ENCODE peak calls at places on chromosomes 7 and 10, in ten cellular contexts. Q is CD4-positive, alpha-beta memory T cell; T is fibroblast of lung; U is transverse colon; R is epithelial cell of esophagus; K is colonic mucosa; A is heart right ventricle; Y is fibroblast of mammary gland; D is H7; G is HCT116. X is an unnamed sample.

GRCh38 chr10:76126607-76127190 is 695.3 kb downstream of the LRMDA start:
- DNase-seq in U (no peak), Q (no peak), Y (no peak), T (peak), K (no peak), R (no peak), A (no peak), G (no peak), D (no peak), X (no peak)

GRCh38 chr7:76294344-76295024 is 8.0 kb upstream of the HSPB1 start:
- DNase-seq in D (peak), A (peak), Y (peak), G (peak), T (peak), R (peak), U (peak), K (peak), Q (no peak), X (peak)

GRCh38 chr7:141519623-141520022 is 31.6 kb upstream of the AGK start:
- DNase-seq in Q (no peak), Y (no peak), K (no peak), T (no peak), U (no peak), R (no peak), A (no peak), D (no peak), G (no peak), X (no peak)

GRCh38 chr10:114593816-114594468 is 64.1 kb downstream of the ABLIM1 start:
- DNase-seq in R (no peak), U (no peak), Q (no peak), Y (no peak), G (no peak), A (no peak), T (no peak), K (no peak), D (no peak), X (no peak)

GRCh38 chr10:17980796-17981195 is 29.1 kb downstream of the SLC39A12 start:
- DNase-seq in G (no peak), Y (peak), R (no peak), T (peak), Q (no peak), A (no peak), K (no peak), D (no peak), U (no peak), X (no peak)

GRCh38 chr10:113386005-113386404 is 166.8 kb upstream of the HABP2 start:
- DNase-seq in G (peak), K (no peak), D (no peak), R (peak), A (no peak), U (no peak), T (peak), Q (no peak), Y (peak), X (peak)

GRCh38 chr10:88278912-88279311 is 304.2 kb downstream of the RNLS start:
- DNase-seq in U (no peak), Y (no peak), D (no peak), Q (no peak), G (no peak), T (peak), A (no peak), R (no peak), K (no peak), X (no peak)

GRCh38 chr7:620885-621284 is 101.2 kb upstream of the PDGFA start:
- DNase-seq in K (no peak), U (no peak), R (no peak), G (no peak), Q (no peak), A (no peak), Y (no peak), D (no peak), T (no peak), X (no peak)

GRCh38 chr10:104034401-104035053 is 51.2 kb downstream of the COL17A1 start:
- DNase-seq in R (no peak), U (no peak), A (no peak), Y (no peak), G (no peak), T (no peak), D (peak), Q (no peak), K (no peak), X (peak)

GRCh38 chr7:106869954-106870353 is 4.9 kb downstream of the PIK3CG start:
- DNase-seq in D (no peak), A (no peak), Q (no peak), T (no peak), K (no peak), R (no peak), Y (no peak), U (no peak), G (no peak), X (no peak)

GRCh38 chr7:106870983-106871410 is 5.9 kb downstream of the PIK3CG start:
- DNase-seq in A (no peak), R (no peak), D (no peak), T (peak), U (no peak), K (no peak), G (no peak), Q (no peak), Y (peak), X (no peak)

GRCh38 chr7:106872763-106873162 is 7.7 kb downstream of the PIK3CG start:
- DNase-seq in Q (no peak), Y (no peak), G (no peak), A (no peak), R (no peak), D (no peak), K (no peak), T (no peak), U (no peak), X (no peak)

GRCh38 chr7:106870528-106870927 is 5.4 kb downstream of the PIK3CG start:
- DNase-seq in R (no peak), Y (no peak), D (no peak), T (no peak), A (no peak), G (no peak), Q (no peak), U (no peak), K (no peak), X (no peak)

DNA sequence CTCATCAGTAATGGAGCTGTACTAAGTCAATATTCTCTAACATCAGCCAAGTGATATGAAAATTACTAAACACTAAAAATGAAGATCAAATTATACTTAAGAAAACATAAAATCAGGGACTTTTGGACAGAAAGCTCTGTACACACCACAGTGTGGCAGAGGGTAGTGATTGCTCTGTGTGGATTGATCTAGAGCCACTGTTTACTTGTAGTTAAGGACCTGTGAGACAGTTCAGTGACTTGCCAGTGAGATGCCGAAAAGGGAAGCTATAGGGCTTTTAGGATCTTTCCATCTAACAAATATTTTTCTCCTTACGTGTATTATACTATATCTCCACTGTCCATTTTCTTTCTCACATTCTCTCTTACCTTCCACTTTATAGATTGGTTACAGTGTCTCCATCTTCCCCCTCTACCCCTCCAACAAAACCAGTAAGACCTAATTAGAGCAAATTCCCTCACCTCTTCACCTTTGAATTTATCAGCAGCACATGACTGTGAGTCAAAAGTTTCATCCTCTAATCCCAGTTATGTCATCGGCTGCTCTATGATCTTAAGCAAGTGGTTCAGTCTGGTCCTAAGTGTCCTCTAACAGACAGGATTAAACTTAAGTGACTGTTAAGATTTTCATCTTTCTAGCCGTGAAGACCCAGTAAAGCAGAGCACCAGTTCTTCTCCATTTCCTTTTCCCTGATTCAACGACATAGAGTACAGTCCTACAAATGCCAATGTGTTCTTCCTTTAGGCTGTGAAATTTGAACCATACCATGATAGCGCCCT is 6.9 kb downstream of the PIK3CG start:
- DNase-seq in K (no peak), U (no peak), G (no peak), T (no peak), Q (no peak), A (no peak), D (no peak), Y (no peak), R (peak), X (no peak)
- H3K4me3 ChIP-seq in K (no peak), U (no peak), G (no peak), T (no peak), Q (no peak), A (no peak), D (no peak), Y (no peak), R (no peak), X (no peak)

GRCh38 chr10:97974526-97975525 is 55.6 kb downstream of the CRTAC1 start:
- DNase-seq in K (no peak), G (no peak), U (no peak), R (no peak), D (peak), T (no peak), A (no peak), Y (no peak), Q (no peak), X (peak)
- H3K4me3 ChIP-seq in K (no peak), G (no peak), U (no peak), R (no peak), D (peak), T (no peak), A (no peak), Y (no peak), Q (no peak), X (no peak)

GRCh38 chr7:27167170-27167505 is 1.8 kb upstream of the HOXA9 start:
- DNase-seq in A (no peak), Q (no peak), D (no peak), K (no peak), R (no peak), T (no peak), Y (peak), U (no peak), G (no peak), X (no peak)

GRCh38 chr7:27166475-27167169 is 1.3 kb upstream of the HOXA9 start:
- DNase-seq in Q (no peak), K (no peak), A (no peak), R (no peak), Y (peak), U (no peak), T (no peak), G (no peak), D (no peak), X (no peak)

GRCh38 chr7:27168265-27168947 is 3.1 kb upstream of the HOXA9 start:
- DNase-seq in Y (peak), A (no peak), D (no peak), K (peak), U (no peak), Q (no peak), G (no peak), R (no peak), T (no peak), X (no peak)

GRCh38 chr7:27169658-27170493 is 4.2 kb downstream of the HOXA10 start:
- DNase-seq in Y (peak), K (no peak), A (no peak), U (peak), R (no peak), D (peak), Q (no peak), T (no peak), G (no peak), X (no peak)

DNA sequence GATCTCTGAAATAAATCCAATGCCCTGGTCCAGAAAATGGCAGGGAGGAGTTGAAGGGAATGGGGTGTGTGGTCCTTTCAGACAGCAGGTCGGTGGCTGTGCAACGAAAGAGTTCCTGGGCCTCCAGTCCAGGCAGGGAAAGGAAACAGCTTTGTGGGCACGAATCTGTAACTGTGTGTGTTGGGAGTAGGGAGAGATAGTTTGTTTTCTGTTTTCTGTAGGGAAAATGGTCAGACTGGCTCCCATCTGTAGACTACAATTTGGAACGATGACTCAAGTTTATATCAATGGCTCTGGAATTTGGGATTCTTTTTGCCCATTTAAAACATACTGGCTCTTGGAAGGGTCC is 2.6 kb upstream of the HOXA9 start:
- DNase-seq in K (no peak), Q (no peak), Y (peak), T (no peak), U (no peak), A (no peak), R (no peak), D (no peak), G (no peak), X (no peak)
- H3K4me3 ChIP-seq in K (peak), Q (no peak), Y (peak), T (no peak), U (peak), A (no peak), R (no peak), D (no peak), G (peak), X (no peak)

GRCh38 chr10:119896061-119896655 is 3.6 kb downstream of the SEC23IP start:
- DNase-seq in Y (peak), D (no peak), Q (no peak), T (peak), A (no peak), R (peak), K (peak), U (no peak), G (no peak), X (no peak)

GRCh38 chr10:119898577-119898976 is 6.0 kb downstream of the SEC23IP start:
- DNase-seq in G (no peak), D (no peak), A (no peak), K (no peak), Y (no peak), Q (no peak), R (no peak), T (no peak), U (no peak), X (no peak)

GRCh38 chr10:119896937-119897336 is 4.4 kb downstream of the SEC23IP start:
- DNase-seq in R (peak), A (peak), G (no peak), D (no peak), K (peak), T (no peak), Q (no peak), Y (peak), U (peak), X (peak)

GRCh38 chr10:119893845-119894427 is 1.4 kb downstream of the SEC23IP start:
- DNase-seq in K (no peak), T (no peak), Q (no peak), G (no peak), Y (no peak), R (no peak), A (no peak), U (no peak), D (no peak), X (no peak)

GRCh38 chr10:119897366-119897765 is 4.8 kb downstream of the SEC23IP start:
- DNase-seq in D (no peak), U (no peak), G (no peak), A (no peak), K (no peak), T (no peak), Y (no peak), R (no peak), Q (no peak), X (no peak)
- H3K4me3 ChIP-seq in D (no peak), U (no peak), G (no peak), A (no peak), K (no peak), T (no peak), Y (no peak), R (no peak), Q (no peak), X (no peak)

DNA sequence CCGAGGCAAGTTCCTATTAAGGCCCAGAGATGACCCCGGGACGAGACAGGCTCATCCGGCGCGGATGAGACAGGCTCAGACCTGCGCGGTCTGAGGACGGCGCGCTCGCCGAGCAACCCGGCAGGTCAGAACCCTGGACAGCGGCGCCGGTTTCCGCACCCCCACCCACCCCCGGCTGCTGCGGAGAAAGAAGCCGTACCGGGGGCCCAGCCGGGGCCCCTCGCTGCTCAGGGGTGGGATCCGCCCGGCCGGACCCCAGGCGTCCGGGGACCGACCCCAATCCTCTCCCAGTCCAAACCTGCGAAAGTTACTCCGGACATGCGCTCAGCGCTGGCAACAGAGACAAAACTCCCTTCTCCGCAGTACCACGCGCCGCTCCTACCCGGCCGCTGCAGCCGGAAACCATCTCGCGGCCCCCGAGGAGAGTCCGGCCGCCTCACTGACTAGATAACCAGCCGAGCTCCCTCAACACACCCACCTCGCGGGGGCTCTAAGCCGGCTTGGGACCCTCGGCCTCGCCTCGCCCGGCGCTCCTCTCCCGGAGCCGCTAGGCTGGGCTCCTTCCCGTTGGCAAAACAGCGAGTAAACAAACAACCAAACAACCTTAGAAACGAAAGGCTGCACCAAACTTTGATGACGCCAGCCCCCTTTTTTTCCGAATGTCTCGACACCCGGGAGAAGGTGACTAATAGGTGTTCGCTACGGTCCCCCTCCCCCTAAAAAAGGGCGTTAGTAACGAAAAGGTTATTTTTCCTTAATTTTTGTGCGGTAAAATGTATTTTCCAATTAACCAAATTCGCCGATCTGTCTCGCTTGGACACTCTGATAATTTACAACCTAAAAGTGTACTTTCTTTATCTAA is 2.3 kb upstream of the DRGX start:
- DNase-seq in D (peak), Q (peak), R (peak), Y (peak), U (peak), T (peak), K (peak), G (no peak), A (peak), X (peak)
- H3K4me3 ChIP-seq in D (peak), Q (no peak), R (peak), Y (no peak), U (no peak), T (no peak), K (no peak), G (no peak), A (peak), X (peak)

DNA sequence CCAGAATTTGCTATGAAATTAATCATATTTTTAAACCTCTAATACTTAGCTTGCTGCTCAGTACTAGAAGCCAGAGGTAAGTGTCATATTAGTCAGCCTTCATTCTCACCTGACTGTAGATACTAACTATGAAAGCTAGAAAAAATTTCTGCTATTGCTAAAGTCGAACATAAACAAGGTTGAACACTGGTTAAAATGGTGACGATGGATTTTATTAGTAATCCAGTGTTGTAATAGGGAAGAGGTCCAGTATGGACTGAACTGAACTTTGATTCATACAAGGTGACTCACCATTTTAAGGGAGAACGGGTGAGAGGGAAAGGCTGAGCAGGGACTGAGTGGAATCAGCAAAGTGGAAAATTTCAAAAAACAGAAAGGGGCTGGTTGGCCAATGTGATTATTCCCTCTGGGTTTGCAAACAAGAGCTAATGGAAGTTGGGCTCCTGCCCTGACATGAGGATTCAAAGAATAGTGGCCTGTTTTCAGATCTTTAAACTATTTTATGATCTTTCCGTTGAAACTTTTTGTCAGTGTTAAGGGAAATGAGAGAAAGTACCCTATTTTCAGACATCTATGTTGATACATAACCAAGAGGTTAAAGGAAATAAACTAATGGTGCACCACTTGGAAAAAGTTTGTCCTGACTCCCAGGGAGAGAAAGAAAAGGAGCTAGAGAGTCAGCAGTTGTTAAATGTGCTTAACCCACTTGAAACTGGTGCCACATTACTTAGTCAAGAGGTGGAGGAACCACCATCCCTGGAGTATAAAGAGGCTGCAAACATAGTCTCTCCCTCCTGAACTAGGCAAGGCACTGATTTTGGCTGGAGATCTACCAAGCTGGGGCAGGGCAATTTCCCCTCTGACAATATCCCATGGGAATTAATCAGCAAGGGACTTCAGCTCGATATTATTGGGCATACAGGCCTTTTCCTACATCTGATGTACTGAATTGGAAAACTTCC is 15.3 kb upstream of the AKR1C1 start:
- DNase-seq in R (peak), Y (peak), K (no peak), G (peak), T (peak), Q (no peak), A (no peak), U (no peak), D (no peak), X (peak)
- H3K4me3 ChIP-seq in R (no peak), Y (no peak), K (no peak), G (no peak), T (peak), Q (no peak), A (no peak), U (no peak), D (no peak), X (no peak)